ENCODE peak calls at places on chromosomes 6 and 20, in six cellular contexts. One of them, this sample, is unnamed.

GRCh38 chr6:150169609-150170008 is 26.8 kb downstream of the PPP1R14C start:
- DNase-seq in A549: no peak
- DNase-seq in K562: no peak
- DNase-seq in IMR-90: peak; percentile 81
- DNase-seq in GM12878: no peak
- DNase-seq in HepG2: no peak
- DNase-seq in this sample: no peak

GRCh38 chr6:161549977-161550655 is 276.3 kb upstream of the AGPAT4 start:
- DNase-seq in IMR-90: no peak
- DNase-seq in K562: peak; percentile 31
- DNase-seq in A549: peak; percentile 73
- DNase-seq in GM12878: no peak
- DNase-seq in HepG2: peak; percentile 30
- DNase-seq in this sample: peak; percentile 45

GRCh38 chr6:132446136-132446535 is 44.9 kb upstream of the MOXD1 start:
- DNase-seq in A549: no peak
- DNase-seq in IMR-90: no peak
- DNase-seq in GM12878: no peak
- DNase-seq in HepG2: no peak
- DNase-seq in K562: no peak
- DNase-seq in this sample: no peak

GRCh38 chr6:158011478-158011920 is 29.8 kb downstream of the SYNJ2 start:
- DNase-seq in A549: no peak
- DNase-seq in HepG2: peak; percentile 100
- DNase-seq in IMR-90: peak; percentile 65
- DNase-seq in K562: no peak
- DNase-seq in GM12878: no peak
- DNase-seq in this sample: no peak

GRCh38 chr20:54026300-54027064 is 43.9 kb downstream of the BCAS1 start:
- DNase-seq in HepG2: no peak
- DNase-seq in IMR-90: no peak
- DNase-seq in K562: no peak
- DNase-seq in GM12878: no peak
- DNase-seq in A549: no peak
- DNase-seq in this sample: no peak

GRCh38 chr6:36268478-36269248 is 1.2 kb upstream of the PNPLA1 start:
- DNase-seq in IMR-90: peak; percentile 12
- DNase-seq in K562: no peak
- DNase-seq in HepG2: no peak
- DNase-seq in A549: no peak
- DNase-seq in GM12878: no peak
- DNase-seq in this sample: no peak

GRCh38 chr6:110098511-110099116 is 80.9 kb downstream of the WASF1 start:
- DNase-seq in IMR-90: no peak
- DNase-seq in K562: no peak
- DNase-seq in HepG2: peak; percentile 6
- DNase-seq in GM12878: no peak
- DNase-seq in A549: no peak
- DNase-seq in this sample: no peak

GRCh38 chr20:48025661-48026060 is 240.4 kb upstream of the SULF2 start:
- DNase-seq in K562: no peak
- DNase-seq in A549: no peak
- DNase-seq in GM12878: no peak
- DNase-seq in HepG2: no peak
- DNase-seq in IMR-90: no peak
- DNase-seq in this sample: no peak

GRCh38 chr6:1622220-1622841 is 12.6 kb downstream of the FOXC1 start:
- DNase-seq in A549: no peak
- DNase-seq in IMR-90: no peak
- DNase-seq in K562: no peak
- DNase-seq in HepG2: no peak
- DNase-seq in GM12878: no peak
- DNase-seq in this sample: no peak

GRCh38 chr20:34316191-34316814 is 13.1 kb upstream of the AHCY start:
- DNase-seq in GM12878: no peak
- DNase-seq in K562: peak; percentile 37
- DNase-seq in IMR-90: peak; percentile 33
- DNase-seq in A549: peak; percentile 45
- DNase-seq in HepG2: no peak
- DNase-seq in this sample: no peak

GRCh38 chr6:37514377-37514776 is 14.7 kb upstream of the CCDC167 start:
- DNase-seq in K562: no peak
- DNase-seq in GM12878: no peak
- DNase-seq in IMR-90: peak; percentile 77
- DNase-seq in HepG2: no peak
- DNase-seq in A549: no peak
- DNase-seq in this sample: no peak

GRCh38 chr6:167227984-167228383 is 63.1 kb upstream of the UNC93A start:
- DNase-seq in GM12878: no peak
- DNase-seq in K562: no peak
- DNase-seq in HepG2: no peak
- DNase-seq in IMR-90: no peak
- DNase-seq in A549: no peak
- DNase-seq in this sample: no peak

GRCh38 chr20:21433329-21433890 is 36.1 kb upstream of the NKX2-4 start:
- DNase-seq in HepG2: no peak
- DNase-seq in A549: peak; percentile 4
- DNase-seq in IMR-90: peak; percentile 31
- DNase-seq in K562: peak; percentile 7
- DNase-seq in GM12878: no peak
- DNase-seq in this sample: no peak

GRCh38 chr6:144845181-144845580 is 560.0 kb downstream of the UTRN start:
- DNase-seq in IMR-90: peak; percentile 5
- DNase-seq in K562: no peak
- DNase-seq in A549: no peak
- DNase-seq in HepG2: no peak
- DNase-seq in GM12878: no peak
- DNase-seq in this sample: no peak

GRCh38 chr6:108260126-108260808 is 573 bp downstream of the SNX3 start:
- DNase-seq in HepG2: no peak
- DNase-seq in IMR-90: peak; percentile 45
- DNase-seq in GM12878: peak; percentile 25
- DNase-seq in A549: peak; percentile 27
- DNase-seq in K562: peak; percentile 67
- DNase-seq in this sample: peak; percentile 27

GRCh38 chr6:98794306-98794852 is 40.0 kb upstream of the POU3F2 start:
- DNase-seq in GM12878: no peak
- DNase-seq in HepG2: no peak
- DNase-seq in IMR-90: no peak
- DNase-seq in A549: no peak
- DNase-seq in K562: no peak
- DNase-seq in this sample: no peak

GRCh38 chr6:27500177-27500576 is 27.3 kb upstream of the ZNF184 start:
- DNase-seq in HepG2: no peak
- DNase-seq in IMR-90: no peak
- DNase-seq in A549: no peak
- DNase-seq in GM12878: no peak
- DNase-seq in K562: no peak
- DNase-seq in this sample: no peak

GRCh38 chr6:27492776-27493175 is 19.9 kb upstream of the ZNF184 start:
- DNase-seq in K562: no peak
- DNase-seq in GM12878: no peak
- DNase-seq in HepG2: no peak
- DNase-seq in IMR-90: no peak
- DNase-seq in A549: no peak
- DNase-seq in this sample: no peak

GRCh38 chr6:27494103-27494502 is 21.2 kb upstream of the ZNF184 start:
- DNase-seq in A549: no peak
- DNase-seq in IMR-90: no peak
- DNase-seq in HepG2: no peak
- DNase-seq in K562: no peak
- DNase-seq in GM12878: no peak
- DNase-seq in this sample: no peak

GRCh38 chr6:27494987-27495385 is 22.1 kb upstream of the ZNF184 start:
- DNase-seq in K562: no peak
- DNase-seq in HepG2: no peak
- DNase-seq in A549: no peak
- DNase-seq in IMR-90: no peak
- DNase-seq in GM12878: no peak
- DNase-seq in this sample: no peak

DNA sequence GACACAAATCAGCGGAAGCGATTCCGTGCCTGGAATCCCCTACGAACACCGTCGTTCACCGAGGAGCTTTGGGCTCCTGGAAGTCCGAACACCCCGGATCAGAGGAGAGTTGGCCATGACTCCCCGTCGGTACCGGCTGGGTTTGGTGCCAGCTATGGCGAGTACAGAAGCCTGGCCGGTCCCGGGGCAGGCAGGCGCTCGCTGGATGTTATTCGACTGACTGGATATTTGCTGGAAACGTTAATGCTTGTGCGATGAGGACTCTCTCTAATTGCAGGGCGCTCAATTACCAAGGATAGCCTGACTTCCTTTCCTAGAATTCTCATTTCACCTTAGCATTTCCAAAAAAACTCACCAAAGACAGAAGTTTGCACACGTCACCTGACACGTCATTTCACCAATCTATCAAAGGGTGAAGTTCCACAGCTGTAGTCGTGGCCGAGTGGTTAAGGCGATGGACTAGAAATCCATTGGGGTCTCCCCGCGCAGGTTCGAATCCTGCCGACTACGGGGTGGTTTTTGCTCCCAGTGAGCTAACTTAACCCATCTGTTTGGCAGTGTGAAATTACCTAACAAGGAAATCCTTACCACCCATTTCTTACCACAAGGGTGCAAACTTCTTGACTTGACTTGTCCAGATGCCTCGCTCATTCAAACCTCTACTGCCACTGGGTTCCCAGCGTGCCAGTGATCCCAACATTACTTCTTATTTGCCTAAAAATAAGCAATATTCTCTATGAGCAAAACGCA is 22.7 kb upstream of the ZNF184 start:
- DNase-seq in HepG2: peak; percentile 80
- DNase-seq in K562: peak; percentile 85
- DNase-seq in GM12878: peak; percentile 64
- DNase-seq in A549: peak; percentile 90
- DNase-seq in IMR-90: peak; percentile 91
- DNase-seq in this sample: peak; percentile 51
- TF ChIP-seq BHLHE40 in HepG2: no peak
- TF ChIP-seq BHLHE40 in K562: peak; percentile 21
- TF ChIP-seq BHLHE40 in GM12878: no peak
- TF ChIP-seq BHLHE40 in A549: no peak
- TF ChIP-seq BHLHE40 in IMR-90: peak; percentile 38
- TF ChIP-seq BHLHE40 in this sample: no peak

DNA sequence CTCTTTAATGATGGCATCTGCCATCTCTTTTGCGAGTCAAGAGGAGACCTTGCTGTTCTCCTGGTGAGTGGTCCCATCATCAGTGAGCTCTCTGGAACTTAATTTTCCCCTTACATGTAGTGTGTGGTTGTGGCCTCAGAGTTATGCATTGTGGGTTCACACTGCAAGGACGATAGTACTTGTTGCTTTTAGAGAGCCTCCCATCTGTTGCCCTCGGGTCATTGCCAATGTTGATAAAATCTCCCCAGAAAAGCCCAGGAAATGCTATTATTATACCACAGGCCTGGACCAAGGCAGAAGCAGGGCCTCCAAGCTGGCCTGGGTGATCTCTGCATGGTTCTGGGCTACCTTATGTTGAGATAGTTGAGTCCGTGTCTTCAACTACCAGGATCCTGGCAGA is 241.6 kb downstream of the BMP7 start:
- DNase-seq in IMR-90: no peak
- DNase-seq in K562: no peak
- DNase-seq in A549: no peak
- DNase-seq in GM12878: no peak
- DNase-seq in HepG2: no peak
- DNase-seq in this sample: no peak
- TF ChIP-seq BHLHE40 in IMR-90: no peak
- TF ChIP-seq BHLHE40 in K562: no peak
- TF ChIP-seq BHLHE40 in A549: no peak
- TF ChIP-seq BHLHE40 in GM12878: no peak
- TF ChIP-seq BHLHE40 in HepG2: no peak
- TF ChIP-seq BHLHE40 in this sample: no peak

DNA sequence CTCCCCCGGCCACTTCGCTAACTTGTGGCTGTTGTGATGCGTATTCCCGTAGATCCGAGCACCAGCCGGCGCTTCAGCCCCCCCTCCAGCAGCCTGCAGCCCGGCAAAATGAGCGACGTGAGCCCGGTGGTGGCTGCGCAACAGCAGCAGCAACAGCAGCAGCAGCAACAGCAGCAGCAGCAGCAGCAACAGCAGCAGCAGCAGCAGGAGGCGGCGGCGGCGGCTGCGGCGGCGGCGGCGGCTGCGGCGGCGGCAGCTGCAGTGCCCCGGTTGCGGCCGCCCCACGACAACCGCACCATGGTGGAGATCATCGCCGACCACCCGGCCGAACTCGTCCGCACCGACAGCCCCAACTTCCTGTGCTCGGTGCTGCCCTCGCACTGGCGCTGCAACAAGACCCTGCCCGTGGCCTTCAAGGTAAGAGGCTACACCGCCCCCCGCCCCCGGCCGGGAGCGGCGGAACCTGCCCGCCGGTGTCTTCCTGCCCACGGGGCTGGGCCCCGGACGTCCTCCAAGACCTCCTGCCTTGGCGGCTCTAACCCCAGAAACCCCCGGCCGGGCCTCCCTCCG is 44.9 kb upstream of the SUPT3H start:
- DNase-seq in A549: peak; percentile 25
- DNase-seq in GM12878: no peak
- DNase-seq in K562: peak; percentile 28
- DNase-seq in HepG2: no peak
- DNase-seq in IMR-90: peak; percentile 55
- DNase-seq in this sample: peak; percentile 14
- TF ChIP-seq BHLHE40 in A549: no peak
- TF ChIP-seq BHLHE40 in GM12878: no peak
- TF ChIP-seq BHLHE40 in K562: no peak
- TF ChIP-seq BHLHE40 in HepG2: no peak
- TF ChIP-seq BHLHE40 in IMR-90: no peak
- TF ChIP-seq BHLHE40 in this sample: no peak

GRCh38 chr20:43680976-43681375 is 14.1 kb downstream of the MYBL2 start:
- DNase-seq in K562: no peak
- DNase-seq in GM12878: no peak
- DNase-seq in IMR-90: no peak
- DNase-seq in HepG2: no peak
- DNase-seq in A549: no peak
- DNase-seq in this sample: no peak

GRCh38 chr20:43686820-43687219 is 19.9 kb downstream of the MYBL2 start:
- DNase-seq in K562: no peak
- DNase-seq in IMR-90: no peak
- DNase-seq in HepG2: no peak
- DNase-seq in GM12878: no peak
- DNase-seq in A549: no peak
- DNase-seq in this sample: no peak

GRCh38 chr20:43681468-43681942 is 14.6 kb downstream of the MYBL2 start:
- DNase-seq in K562: no peak
- DNase-seq in IMR-90: no peak
- DNase-seq in HepG2: no peak
- DNase-seq in GM12878: peak; percentile 21
- DNase-seq in A549: no peak
- DNase-seq in this sample: no peak

GRCh38 chr20:43682446-43682845 is 15.5 kb downstream of the MYBL2 start:
- DNase-seq in GM12878: no peak
- DNase-seq in K562: no peak
- DNase-seq in IMR-90: no peak
- DNase-seq in A549: no peak
- DNase-seq in HepG2: no peak
- DNase-seq in this sample: no peak

DNA sequence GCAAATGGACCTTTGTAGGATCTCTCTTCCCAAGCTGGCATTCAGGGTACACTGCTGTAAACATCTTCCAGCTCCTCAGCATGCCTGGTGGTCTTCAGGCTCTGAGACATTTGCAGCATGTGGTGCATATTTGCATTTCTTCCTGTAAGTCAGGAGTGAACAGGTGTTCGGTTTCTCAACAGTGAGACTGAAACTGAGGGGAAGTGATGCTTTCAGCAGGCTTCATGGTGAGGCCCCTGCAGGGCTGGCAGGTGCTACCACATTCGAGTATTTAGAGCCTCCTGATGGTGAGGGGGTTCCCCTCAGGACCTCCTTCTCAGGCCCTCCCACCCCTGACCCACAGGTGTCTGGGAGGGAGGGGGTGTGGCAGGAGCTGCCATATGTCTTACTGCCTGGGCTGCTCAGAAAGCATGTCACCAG is 15.1 kb downstream of the MYBL2 start:
- DNase-seq in GM12878: peak; percentile 89
- DNase-seq in HepG2: no peak
- DNase-seq in A549: no peak
- DNase-seq in K562: no peak
- DNase-seq in IMR-90: no peak
- DNase-seq in this sample: no peak
- TF ChIP-seq BHLHE40 in GM12878: peak; percentile 91
- TF ChIP-seq BHLHE40 in HepG2: no peak
- TF ChIP-seq BHLHE40 in A549: no peak
- TF ChIP-seq BHLHE40 in K562: no peak
- TF ChIP-seq BHLHE40 in IMR-90: no peak
- TF ChIP-seq BHLHE40 in this sample: no peak

This sample was measured in HEK293T.